ENCODE peak calls at places on chromosomes 3 and 15, in eight cellular contexts. D, N, A, J, E, S, W and Z are unnamed samples.

GRCh38 chr3:24158756-24159155 is 213.7 kb downstream of the NR1D2 start:
- DNase-seq in D (no peak), N (no peak), A (no peak), J (no peak), E (no peak), S (no peak), W (no peak), Z (no peak)

GRCh38 chr15:101358895-101359294 is 63.8 kb upstream of the SNRPA1 start:
- DNase-seq in D (peak; percentile 94), N (no peak), A (no peak), J (no peak), E (no peak), S (no peak), W (no peak), Z (no peak)

GRCh38 chr3:5202267-5202666 is 14.8 kb downstream of the EDEM1 start:
- DNase-seq in D (no peak), N (no peak), A (no peak), J (no peak), E (no peak), S (no peak), W (no peak), Z (no peak)

GRCh38 chr3:2656806-2657205 is 453.4 kb downstream of the IL5RA start:
- DNase-seq in D (no peak), N (no peak), A (no peak), J (peak; percentile 88), E (no peak), S (no peak), W (no peak), Z (no peak)

GRCh38 chr3:16248556-16248955 is 16.2 kb downstream of the DPH3 start:
- DNase-seq in D (no peak), N (peak; percentile 32), A (no peak), J (no peak), E (no peak), S (no peak), W (no peak), Z (no peak)

GRCh38 chr3:127598841-127599570 is 795 bp downstream of the MCM2 start:
- DNase-seq in D (peak; percentile 14), N (no peak), A (no peak), J (no peak), E (no peak), S (no peak), W (no peak), Z (no peak)

GRCh38 chr3:194130807-194131589 is 5.0 kb upstream of the HES1 start:
- DNase-seq in D (peak; percentile 66), N (no peak), A (peak; percentile 62), J (no peak), E (no peak), S (peak; percentile 82), W (no peak), Z (no peak)

GRCh38 chr3:166123576-166123975 is 286.4 kb upstream of the BCHE start:
- DNase-seq in D (peak; percentile 48), N (no peak), A (no peak), J (peak; percentile 59), E (no peak), S (no peak), W (no peak), Z (no peak)

GRCh38 chr3:52070724-52071621 is 14.6 kb upstream of the DUSP7 start:
- DNase-seq in D (no peak), N (no peak), A (no peak), J (no peak), E (no peak), S (no peak), W (peak; percentile 53), Z (no peak)

GRCh38 chr3:38318766-38319671 is 27.6 kb upstream of the XYLB start:
- DNase-seq in D (no peak), N (no peak), A (no peak), J (no peak), E (no peak), S (no peak), W (no peak), Z (no peak)

GRCh38 chr15:88256261-88257230 is at the start of gene NTRK3:
- DNase-seq in D (peak; percentile 7), N (no peak), A (no peak), J (peak; percentile 31), E (no peak), S (peak; percentile 76), W (no peak), Z (no peak)

GRCh38 chr3:37580237-37580636 is 281.4 kb upstream of the CTDSPL start:
- DNase-seq in D (no peak), N (no peak), A (peak; percentile 12), J (no peak), E (no peak), S (no peak), W (peak; percentile 85), Z (peak; percentile 88)

GRCh38 chr3:177781686-177782161 is 584.4 kb upstream of the TBL1XR1 start:
- DNase-seq in D (no peak), N (no peak), A (peak; percentile 19), J (peak; percentile 14), E (no peak), S (no peak), W (peak; percentile 80), Z (peak; percentile 82)

GRCh38 chr3:191987951-191988350 is 527.0 kb downstream of the PYDC2 start:
- DNase-seq in D (no peak), N (no peak), A (no peak), J (no peak), E (no peak), S (no peak), W (no peak), Z (no peak)

GRCh38 chr3:12992629-12993021 is 80.6 kb downstream of the IQSEC1 start:
- DNase-seq in D (no peak), N (peak; percentile 73), A (peak; percentile 8), J (no peak), E (no peak), S (peak; percentile 35), W (no peak), Z (no peak)

GRCh38 chr3:35079403-35079802 is 559.9 kb upstream of the ARPP21 start:
- DNase-seq in D (no peak), N (no peak), A (no peak), J (no peak), E (no peak), S (no peak), W (no peak), Z (no peak)

DNA sequence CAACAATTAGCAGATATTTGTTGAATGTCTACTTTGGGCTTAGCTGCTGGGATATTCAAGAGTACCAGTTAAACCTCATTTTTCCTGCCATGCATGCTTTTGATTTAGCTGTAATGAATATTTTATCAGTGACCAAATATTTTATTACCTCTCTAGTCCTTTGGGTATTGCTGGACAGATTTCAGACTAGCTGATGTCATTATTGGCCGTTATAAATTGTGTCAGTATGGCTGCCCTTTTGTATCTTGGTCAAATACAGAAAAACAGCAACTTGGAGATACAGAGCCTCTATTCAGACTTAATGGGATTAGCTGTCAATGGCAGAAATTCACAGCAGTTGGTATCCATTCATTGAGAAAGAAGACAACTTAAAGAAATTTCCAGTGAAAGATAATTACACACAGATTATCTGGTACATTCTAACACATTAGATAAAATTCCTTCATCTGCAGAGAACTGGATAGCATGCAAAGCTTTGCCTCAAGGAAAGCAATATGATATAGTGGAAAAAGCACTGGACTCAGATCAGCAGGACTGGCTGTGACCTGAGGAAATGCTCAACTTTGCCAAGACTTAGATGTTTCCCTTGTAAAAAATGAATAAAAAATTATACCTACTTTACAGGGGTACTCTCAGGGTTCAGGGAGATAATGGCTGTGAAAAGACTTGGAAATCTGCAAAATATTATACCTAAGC is 20.8 kb downstream of the COL6A6 start:
- DNase-seq in D (no peak), N (no peak), A (no peak), J (no peak), E (no peak), S (peak; percentile 43), W (no peak), Z (no peak)
- H3K27me3 ChIP-seq in D (no peaks in the 10 kb centered on the region), N (no peaks in the 10 kb centered on the region), A (no peaks in the 10 kb centered on the region), J (no peaks in the 10 kb centered on the region), E (no peaks in the 10 kb centered on the region), S (peaks cover 7% of the 10 kb centered on the region), W (no peaks in the 10 kb centered on the region), Z (no peaks in the 10 kb centered on the region)

DNA sequence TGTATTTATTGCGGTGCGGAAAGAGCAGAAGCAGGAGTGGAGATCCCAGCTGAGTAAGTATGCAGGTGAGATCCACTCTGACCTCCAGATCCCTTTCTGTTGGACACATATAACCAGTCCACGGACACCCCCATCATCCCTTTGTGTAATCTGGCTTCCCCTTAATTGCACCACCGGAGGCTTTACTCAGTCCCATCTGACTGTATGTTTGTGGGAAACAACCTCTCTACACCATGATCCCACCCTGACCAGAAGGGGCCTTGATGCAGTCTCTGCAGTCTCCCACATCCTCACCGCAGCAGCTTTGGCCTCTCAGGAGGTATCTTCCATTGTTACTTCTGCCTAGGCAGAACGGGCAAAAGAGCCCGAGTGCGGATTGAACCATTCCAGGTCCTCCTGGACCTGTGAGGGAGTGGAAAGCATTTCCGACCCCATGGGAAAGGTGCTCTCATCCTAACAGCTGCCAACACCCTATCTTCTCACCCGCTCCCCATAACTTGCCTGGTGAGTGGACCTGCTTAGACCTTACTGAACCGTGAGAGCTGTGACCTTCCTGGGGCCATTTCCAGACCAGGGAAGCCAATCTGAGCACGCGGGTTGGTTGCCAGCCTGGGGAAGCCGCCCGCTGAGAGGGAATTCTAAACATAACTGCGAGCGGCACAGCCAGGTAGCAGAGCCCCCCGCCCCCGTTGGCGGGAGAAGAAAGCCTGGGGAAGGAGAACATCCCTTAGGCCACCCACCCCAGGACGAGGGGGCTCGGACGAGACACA is 1.1 kb downstream of the SLCO2A1 start:
- DNase-seq in D (no peak), N (no peak), A (no peak), J (no peak), E (no peak), S (peak; percentile 16), W (no peak), Z (no peak)
- H3K4me3 ChIP-seq in D (peak overlapping the region; percentile 61), N (peak overlapping the region; percentile 29), A (peak overlapping the region; percentile 49), J (peak overlapping the region; percentile 75), E (peak overlapping the region; percentile 82), S (peak overlapping the region; percentile 70), W (peak overlapping the region; percentile 61), Z (peak overlapping the region; percentile 62)

DNA sequence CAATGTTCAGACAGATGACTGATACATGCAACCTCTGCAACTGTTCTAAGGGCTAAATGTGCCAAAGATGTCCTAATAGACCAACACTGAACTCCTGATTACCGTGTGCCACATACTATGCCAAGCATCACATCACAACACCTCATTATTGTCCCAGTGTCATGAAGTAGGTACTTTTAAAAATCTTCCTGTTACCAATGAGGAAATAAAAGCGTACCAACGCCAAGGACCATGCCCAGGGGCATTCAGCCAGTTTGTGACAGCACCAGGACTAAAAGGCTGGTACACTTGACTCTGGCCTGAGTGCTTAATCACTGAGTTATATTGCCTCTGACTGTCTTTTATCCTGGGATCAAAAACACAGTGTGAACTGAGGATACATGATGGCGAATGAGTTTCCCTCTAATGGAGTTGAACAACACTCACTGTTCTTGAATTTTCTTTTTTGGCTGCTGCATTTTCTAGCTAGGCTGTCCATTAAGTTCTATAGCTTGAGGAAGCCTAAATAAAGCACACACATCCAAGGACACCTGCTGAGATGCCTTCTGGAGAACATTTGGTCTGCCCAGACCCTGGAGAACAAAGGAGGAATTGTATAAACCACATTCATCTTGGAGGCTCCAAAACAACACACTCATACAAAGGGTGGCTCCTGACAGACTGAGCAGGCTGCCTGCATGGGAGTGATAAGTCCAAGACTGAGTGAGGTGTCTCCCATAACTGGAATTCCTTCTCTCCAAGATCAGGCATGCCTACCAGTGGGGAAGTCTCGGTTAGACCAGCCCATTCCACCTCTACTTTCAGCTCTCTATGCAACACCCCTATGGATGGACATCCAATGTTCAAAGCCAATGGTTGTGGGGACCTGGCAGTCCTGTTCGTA is 126.7 kb upstream of the PRICKLE2 start:
- DNase-seq in D (peak; percentile 97), N (no peak), A (no peak), J (peak; percentile 46), E (no peak), S (peak; percentile 47), W (no peak), Z (no peak)
- H3K27ac ChIP-seq in D (peak overlapping the region; percentile 96), N (peak overlapping the region; percentile 44), A (peak overlapping the region; percentile 59), J (peak overlapping the region; percentile 75), E (no peak overlapping the region), S (no peak overlapping the region), W (no peak overlapping the region), Z (no peak overlapping the region)

GRCh38 chr3:183930069-183930468 is 45.4 kb upstream of the PARL start:
- DNase-seq in D (no peak), N (no peak), A (peak; percentile 83), J (no peak), E (no peak), S (no peak), W (no peak), Z (no peak)
- H3K27me3 ChIP-seq in D (no peaks in the 10 kb centered on the region), N (no peaks in the 10 kb centered on the region), A (no peaks in the 10 kb centered on the region), J (no peaks in the 10 kb centered on the region), E (no peaks in the 10 kb centered on the region), S (no peaks in the 10 kb centered on the region), W (no peaks in the 10 kb centered on the region), Z (no peaks in the 10 kb centered on the region)